ENCODE peak calls at places on chromosomes 4 and X, in ten cellular contexts. T is central memory CD4-positive, alpha-beta T cell; R is activated effector memory CD4-positive, alpha-beta T cell treated with anti-CD3 and anti-CD28 coated beads, Interleukin-2, amount 50 U/mL, for 16 hours; D is CD4-positive, alpha-beta memory T cell; U is fibroblast of pulmonary artery; N is OCI-LY7; Q is NCI-H510A treated with DMSO at 0.1 percent for 48 hours; L is AML-193; P is activated CD4-positive, alpha-beta T cell treated with anti-CD3 and anti-CD28 coated beads, Interleukin-2, amount 50 U/mL, for 48 hours; F is mammary epithelial cell. B is an unnamed sample.
A peak's percentile ranks its signal among the peaks of the same experiment; 100 is the strongest.

GRCh38 chrX:48802089-48802812 is 384 bp downstream of the HDAC6 start:
- DNase-seq in Q (peak; percentile 86), P (peak; percentile 81), U (peak; percentile 81), R (peak; percentile 86), F (peak; percentile 81), T (no peak), N (peak; percentile 80), D (no peak), L (peak; percentile 59), B (peak; percentile 85)

GRCh38 chr4:123495530-123495929 is 98.9 kb downstream of the SPRY1 start:
- DNase-seq in T (no peak), L (no peak), U (peak; percentile 28), Q (no peak), P (no peak), N (no peak), D (no peak), F (peak; percentile 69), R (no peak), B (no peak)

GRCh38 chrX:150536455-150537116 is 31.8 kb upstream of the MTM1 start:
- DNase-seq in D (no peak), P (no peak), Q (no peak), T (no peak), R (no peak), N (no peak), F (no peak), L (no peak), U (no peak), B (no peak)

GRCh38 chr4:125390126-125390525 is 75.4 kb downstream of the FAT4 start:
- DNase-seq in D (no peak), R (no peak), L (no peak), N (no peak), T (no peak), P (no peak), U (peak; percentile 75), F (peak; percentile 64), Q (no peak), B (no peak)

GRCh38 chr4:109721033-109721432 is 8.8 kb downstream of the PLA2G12A start:
- DNase-seq in N (no peak), P (no peak), L (no peak), U (peak; percentile 13), T (no peak), F (peak; percentile 8), D (no peak), R (no peak), Q (no peak), B (no peak)

GRCh38 chr4:103002551-103002950 is 17.0 kb downstream of the SLC9B1 start:
- DNase-seq in N (no peak), F (peak; percentile 12), U (peak; percentile 52), D (no peak), P (no peak), R (no peak), L (no peak), T (no peak), Q (no peak), B (no peak)

GRCh38 chr4:70564033-70564432 is 28.0 kb upstream of the AMBN start:
- DNase-seq in T (no peak), Q (peak; percentile 16), R (no peak), U (no peak), D (no peak), L (no peak), F (no peak), N (no peak), P (no peak), B (no peak)

GRCh38 chr4:13182136-13182535 is 302.0 kb downstream of the RAB28 start:
- DNase-seq in D (no peak), N (no peak), P (no peak), U (no peak), L (no peak), Q (no peak), F (no peak), T (no peak), R (no peak), B (no peak)

GRCh38 chrX:98897191-98897590 is 1512.9 kb downstream of the PCDH19 start:
- DNase-seq in N (no peak), D (no peak), Q (no peak), R (no peak), T (no peak), F (no peak), U (no peak), L (no peak), P (no peak), B (no peak)

GRCh38 chrX:125627676-125628075 is 308.0 kb downstream of the TEX13C start:
- DNase-seq in U (no peak), P (no peak), Q (no peak), F (no peak), D (no peak), T (no peak), L (no peak), N (peak; percentile 16), R (no peak), B (no peak)

GRCh38 chr4:3302786-3303444 is 10.1 kb downstream of the RGS12 start:
- DNase-seq in T (no peak), R (peak; percentile 68), Q (no peak), D (no peak), U (no peak), F (no peak), N (peak; percentile 7), P (no peak), L (no peak), B (no peak)

GRCh38 chrX:21934414-21934813 is 6.1 kb upstream of the SMS start:
- DNase-seq in Q (no peak), N (no peak), D (no peak), P (no peak), R (no peak), F (peak; percentile 53), U (no peak), L (no peak), T (no peak), B (no peak)

GRCh38 chr4:57023104-57023503 is 44.4 kb downstream of the POLR2B start:
- DNase-seq in R (no peak), L (no peak), P (no peak), F (peak; percentile 90), N (no peak), T (no peak), Q (no peak), D (no peak), U (peak; percentile 86), B (no peak)

GRCh38 chr4:22485751-22486150 is 30.1 kb downstream of the ADGRA3 start:
- DNase-seq in N (no peak), F (peak; percentile 46), D (no peak), T (no peak), P (no peak), L (no peak), R (no peak), U (peak; percentile 64), Q (no peak), B (no peak)

GRCh38 chrX:75131973-75132627 is 24.0 kb downstream of the ABCB7 start:
- DNase-seq in L (no peak), N (no peak), T (no peak), Q (no peak), P (no peak), U (no peak), D (no peak), R (no peak), F (no peak), B (no peak)

GRCh38 chr4:126238010-126238409 is 923.3 kb downstream of the FAT4 start:
- DNase-seq in D (no peak), Q (peak; percentile 12), U (no peak), P (no peak), L (no peak), N (no peak), F (no peak), R (no peak), T (no peak), B (no peak)